ENCODE peak calls at places on chromosomes 2 and 18, in four cellular contexts. One of them, this sample, is unnamed.

GRCh38 chr2:209380278-209380677 is 43.6 kb upstream of the MAP2 start:
- DNase-seq in LNCaP clone FGC: no peak
- DNase-seq in tibial artery: no peak
- DNase-seq in IMR-90: no peak
- DNase-seq in this sample: no peak

GRCh38 chr2:126787278-126787677 is 111.4 kb upstream of the TEX51 start:
- DNase-seq in LNCaP clone FGC: no peak
- DNase-seq in tibial artery: no peak
- DNase-seq in IMR-90: no peak
- DNase-seq in this sample: no peak

GRCh38 chr2:63007813-63008458 is 42.7 kb upstream of the OTX1 start:
- DNase-seq in LNCaP clone FGC: no peak
- DNase-seq in tibial artery: no peak
- DNase-seq in IMR-90: no peak
- DNase-seq in this sample: no peak

GRCh38 chr2:10047616-10048500 is 4.5 kb downstream of the KLF11 start:
- DNase-seq in LNCaP clone FGC: no peak
- DNase-seq in tibial artery: no peak
- DNase-seq in IMR-90: no peak
- DNase-seq in this sample: no peak

GRCh38 chr18:35220424-35220823 is 20.4 kb upstream of the ZNF397 start:
- DNase-seq in LNCaP clone FGC: no peak
- DNase-seq in tibial artery: no peak
- DNase-seq in IMR-90: no peak
- DNase-seq in this sample: no peak

GRCh38 chr2:113886479-113887383 is 3.2 kb upstream of the ACTR3 start:
- DNase-seq in LNCaP clone FGC: peak
- DNase-seq in tibial artery: peak
- DNase-seq in IMR-90: peak
- DNase-seq in this sample: peak

GRCh38 chr18:27175914-27176313 is 9.2 kb downstream of the CHST9 start:
- DNase-seq in LNCaP clone FGC: no peak
- DNase-seq in tibial artery: no peak
- DNase-seq in IMR-90: no peak
- DNase-seq in this sample: no peak

GRCh38 chr2:120661551-120661950 is 74.1 kb upstream of the GLI2 start:
- DNase-seq in LNCaP clone FGC: peak
- DNase-seq in tibial artery: no peak
- DNase-seq in IMR-90: no peak
- DNase-seq in this sample: no peak

GRCh38 chr2:47295133-47295980 is 107.6 kb upstream of the MSH2 start:
- DNase-seq in LNCaP clone FGC: no peak
- DNase-seq in tibial artery: no peak
- DNase-seq in IMR-90: no peak
- DNase-seq in this sample: no peak

GRCh38 chr18:75204262-75204977 is 4.5 kb downstream of the PTGR3 start:
- DNase-seq in LNCaP clone FGC: no peak
- DNase-seq in tibial artery: no peak
- DNase-seq in IMR-90: peak
- DNase-seq in this sample: peak

GRCh38 chr18:10477121-10477862 is 22.9 kb downstream of the APCDD1 start:
- DNase-seq in LNCaP clone FGC: no peak
- DNase-seq in tibial artery: no peak
- DNase-seq in IMR-90: no peak
- DNase-seq in this sample: no peak

GRCh38 chr2:181036848-181037603 is 56.6 kb downstream of the UBE2E3 start:
- DNase-seq in LNCaP clone FGC: peak
- DNase-seq in tibial artery: no peak
- DNase-seq in IMR-90: peak
- DNase-seq in this sample: peak

GRCh38 chr2:88606371-88607030 is 20.8 kb downstream of the EIF2AK3 start:
- DNase-seq in LNCaP clone FGC: no peak
- DNase-seq in tibial artery: no peak
- DNase-seq in IMR-90: no peak
- DNase-seq in this sample: no peak

GRCh38 chr18:11987527-11987926 is 6.2 kb downstream of the IMPA2 start:
- DNase-seq in LNCaP clone FGC: no peak
- DNase-seq in tibial artery: no peak
- DNase-seq in IMR-90: peak
- DNase-seq in this sample: no peak

GRCh38 chr2:152497481-152498052 is 162.6 kb downstream of the FMNL2 start:
- DNase-seq in LNCaP clone FGC: no peak
- DNase-seq in tibial artery: no peak
- DNase-seq in IMR-90: peak
- DNase-seq in this sample: peak

GRCh38 chr18:74248189-74248975 is 43.4 kb downstream of the CYB5A start:
- DNase-seq in LNCaP clone FGC: no peak
- DNase-seq in tibial artery: no peak
- DNase-seq in IMR-90: no peak
- DNase-seq in this sample: no peak

GRCh38 chr2:242060212-242060835 is 190.8 kb downstream of the RTP5 start:
- DNase-seq in LNCaP clone FGC: no peak
- DNase-seq in tibial artery: no peak
- DNase-seq in IMR-90: peak
- DNase-seq in this sample: peak

GRCh38 chr2:217086038-217086522 is 226.2 kb upstream of the TNP1 start:
- DNase-seq in LNCaP clone FGC: no peak
- DNase-seq in tibial artery: no peak
- DNase-seq in IMR-90: peak
- DNase-seq in this sample: peak

GRCh38 chr18:63140038-63140450 is 179.5 kb downstream of the BCL2 start:
- DNase-seq in LNCaP clone FGC: no peak
- DNase-seq in tibial artery: no peak
- DNase-seq in IMR-90: no peak
- DNase-seq in this sample: no peak

GRCh38 chr18:63143246-63143847 is 176.2 kb downstream of the BCL2 start:
- DNase-seq in LNCaP clone FGC: no peak
- DNase-seq in tibial artery: no peak
- DNase-seq in IMR-90: no peak
- DNase-seq in this sample: no peak

GRCh38 chr18:63142502-63143045 is 177.0 kb downstream of the BCL2 start:
- DNase-seq in LNCaP clone FGC: no peak
- DNase-seq in tibial artery: no peak
- DNase-seq in IMR-90: no peak
- DNase-seq in this sample: no peak

GRCh38 chr18:63140997-63141776 is 178.4 kb downstream of the BCL2 start:
- DNase-seq in LNCaP clone FGC: no peak
- DNase-seq in tibial artery: no peak
- DNase-seq in IMR-90: no peak
- DNase-seq in this sample: no peak

GRCh38 chr18:63141777-63142176 is 177.8 kb downstream of the BCL2 start:
- DNase-seq in LNCaP clone FGC: no peak
- DNase-seq in tibial artery: no peak
- DNase-seq in IMR-90: no peak
- DNase-seq in this sample: no peak
- H3K4me3 ChIP-seq in LNCaP clone FGC: no peak
- H3K4me3 ChIP-seq in tibial artery: no peak
- H3K4me3 ChIP-seq in IMR-90: no peak
- H3K4me3 ChIP-seq in this sample: no peak

DNA sequence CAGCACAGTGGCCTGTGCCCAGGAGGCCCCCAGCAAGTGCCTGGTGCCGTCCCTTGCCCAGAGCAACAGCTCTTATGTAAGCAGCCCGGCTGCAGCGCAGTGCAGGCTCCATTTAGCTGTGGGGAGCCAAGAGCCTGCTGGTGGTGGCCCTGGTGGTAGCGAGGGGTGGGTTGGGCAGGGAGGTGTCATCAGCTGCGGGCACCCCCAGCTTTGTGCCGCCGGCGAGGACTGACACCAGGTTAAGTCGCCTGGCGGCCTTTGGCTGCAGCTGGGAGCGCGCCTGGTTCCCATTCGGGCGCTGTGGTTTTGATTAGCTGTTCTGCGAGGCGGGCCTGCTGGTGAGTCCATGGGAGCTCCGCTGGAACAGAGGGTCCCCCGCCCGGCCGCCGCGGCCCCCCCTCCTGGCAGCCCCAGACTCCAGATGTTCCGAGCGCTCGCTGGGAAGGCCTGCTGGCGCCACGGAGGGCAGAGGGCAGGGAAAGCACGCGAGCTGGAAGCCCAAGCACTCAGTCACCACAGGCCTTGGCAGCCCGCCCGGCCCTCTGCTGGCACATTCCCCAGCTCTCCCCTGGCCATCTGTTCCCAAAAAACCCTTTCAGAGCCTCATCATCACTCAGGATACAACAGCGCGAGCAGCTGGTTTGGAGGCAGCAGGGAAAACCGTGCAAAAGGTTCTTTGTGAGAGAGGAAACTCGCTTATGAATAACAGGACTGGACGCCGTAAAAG is 18.4 kb downstream of the ATOH8 start:
- DNase-seq in LNCaP clone FGC: peak
- DNase-seq in tibial artery: peak
- DNase-seq in IMR-90: peak
- DNase-seq in this sample: peak
- H3K4me3 ChIP-seq in LNCaP clone FGC: no peak
- H3K4me3 ChIP-seq in tibial artery: peak
- H3K4me3 ChIP-seq in IMR-90: no peak
- H3K4me3 ChIP-seq in this sample: no peak

GRCh38 chr2:65476778-65477177 is 44.4 kb upstream of the SPRED2 start:
- DNase-seq in LNCaP clone FGC: no peak
- DNase-seq in tibial artery: no peak
- DNase-seq in IMR-90: no peak
- DNase-seq in this sample: no peak
- H3K4me3 ChIP-seq in LNCaP clone FGC: no peak
- H3K4me3 ChIP-seq in tibial artery: no peak
- H3K4me3 ChIP-seq in IMR-90: no peak
- H3K4me3 ChIP-seq in this sample: no peak

DNA sequence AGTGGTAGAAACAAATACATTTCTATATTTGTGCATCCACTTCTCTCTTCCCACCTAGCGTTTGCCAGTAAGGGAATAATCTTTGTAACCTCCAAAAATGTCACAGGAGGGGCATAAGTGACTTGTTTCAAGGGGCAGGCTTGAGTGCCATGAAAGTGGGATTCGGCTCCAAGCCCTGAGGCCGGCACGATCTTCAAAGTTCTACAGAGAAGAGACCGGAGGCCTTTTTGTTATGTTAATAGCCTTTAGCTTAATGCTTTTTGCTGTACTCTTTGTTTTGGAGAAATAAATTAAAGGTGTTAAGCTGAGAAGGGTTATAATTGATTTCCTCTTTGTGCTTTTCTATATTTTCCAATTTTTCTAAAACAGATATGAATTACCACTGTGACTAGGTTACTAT is 200.7 kb downstream of the NRP2 start:
- DNase-seq in LNCaP clone FGC: no peak
- DNase-seq in tibial artery: no peak
- DNase-seq in IMR-90: no peak
- DNase-seq in this sample: no peak
- H3K4me3 ChIP-seq in LNCaP clone FGC: no peak
- H3K4me3 ChIP-seq in tibial artery: no peak
- H3K4me3 ChIP-seq in IMR-90: no peak
- H3K4me3 ChIP-seq in this sample: no peak

GRCh38 chr18:5892772-5893431 is 2.4 kb downstream of the TMEM200C start:
- DNase-seq in LNCaP clone FGC: no peak
- DNase-seq in tibial artery: no peak
- DNase-seq in IMR-90: peak
- DNase-seq in this sample: no peak

GRCh38 chr18:5890606-5891360 is 4.5 kb downstream of the TMEM200C start:
- DNase-seq in LNCaP clone FGC: no peak
- DNase-seq in tibial artery: no peak
- DNase-seq in IMR-90: no peak
- DNase-seq in this sample: no peak

GRCh38 chr18:5890261-5890605 is 5.1 kb downstream of the TMEM200C start:
- DNase-seq in LNCaP clone FGC: no peak
- DNase-seq in tibial artery: no peak
- DNase-seq in IMR-90: no peak
- DNase-seq in this sample: no peak

GRCh38 chr18:5894215-5894612 is 1.1 kb downstream of the TMEM200C start:
- DNase-seq in LNCaP clone FGC: no peak
- DNase-seq in tibial artery: no peak
- DNase-seq in IMR-90: peak
- DNase-seq in this sample: no peak

DNA sequence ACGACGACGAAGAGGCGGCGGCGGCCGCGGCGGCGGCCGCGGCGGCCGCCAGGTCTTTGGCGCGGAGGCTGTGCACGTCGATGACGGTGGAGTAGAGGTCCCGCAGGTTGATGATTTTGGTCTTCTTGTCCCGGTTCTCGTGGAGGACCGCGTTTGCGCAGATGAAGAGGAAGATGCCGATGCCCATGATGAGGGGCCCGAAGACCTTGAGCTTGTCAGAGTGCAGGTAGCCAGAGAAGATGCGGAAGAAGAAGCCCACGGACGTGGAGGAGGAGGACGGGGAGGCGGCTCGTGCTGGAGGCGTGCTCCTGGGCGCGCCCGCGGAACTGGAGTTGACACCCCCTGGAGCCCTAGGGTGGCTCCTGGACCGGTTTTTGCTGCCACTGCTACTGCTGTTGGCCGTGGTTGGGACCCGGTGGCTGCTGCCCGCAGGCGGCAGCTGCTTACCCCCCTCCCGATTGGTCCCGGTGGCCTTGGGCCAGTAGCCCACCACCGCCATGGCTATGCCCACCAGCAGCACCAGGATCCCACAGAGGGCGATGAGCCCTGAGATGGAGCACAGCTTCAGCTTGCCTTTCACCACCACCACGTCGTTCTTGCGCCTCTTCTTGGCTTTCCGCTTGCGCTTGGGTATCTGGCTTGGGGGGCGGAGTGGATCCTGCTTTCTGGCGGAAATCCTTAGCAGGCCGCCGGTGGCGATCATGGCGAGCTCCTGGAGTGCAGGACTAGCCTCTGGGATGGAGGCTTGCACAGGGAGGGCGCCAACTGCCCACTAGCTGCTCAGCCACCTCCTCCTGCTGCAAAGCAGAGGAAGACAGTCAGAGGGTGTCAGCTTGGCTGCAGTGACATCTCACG is 3.7 kb downstream of the TMEM200C start:
- DNase-seq in LNCaP clone FGC: no peak
- DNase-seq in tibial artery: no peak
- DNase-seq in IMR-90: no peak
- DNase-seq in this sample: no peak
- H3K4me3 ChIP-seq in LNCaP clone FGC: no peak
- H3K4me3 ChIP-seq in tibial artery: no peak
- H3K4me3 ChIP-seq in IMR-90: no peak
- H3K4me3 ChIP-seq in this sample: no peak

DNA sequence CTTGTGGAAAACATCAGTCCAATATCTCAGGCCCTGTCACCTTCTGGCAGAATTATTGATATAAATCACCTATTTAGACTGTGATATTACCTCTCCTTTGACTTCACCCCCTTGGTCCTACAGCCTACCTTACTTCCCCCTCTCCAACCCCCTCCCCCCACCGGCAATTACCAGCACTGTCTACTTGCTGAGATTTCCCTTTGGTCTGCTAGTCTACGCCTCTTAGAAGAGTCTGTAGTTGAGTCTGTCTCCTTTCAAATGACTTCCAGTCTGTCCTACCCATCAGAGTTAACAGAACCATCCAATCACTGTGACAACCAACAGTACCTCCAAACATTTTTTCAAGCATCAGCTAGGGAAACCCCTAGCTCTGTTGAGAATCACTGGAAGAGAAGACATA is 3.0 kb upstream of the ASNSD1 start:
- DNase-seq in LNCaP clone FGC: no peak
- DNase-seq in tibial artery: no peak
- DNase-seq in IMR-90: no peak
- DNase-seq in this sample: no peak
- H3K4me3 ChIP-seq in LNCaP clone FGC: no peak
- H3K4me3 ChIP-seq in tibial artery: no peak
- H3K4me3 ChIP-seq in IMR-90: no peak
- H3K4me3 ChIP-seq in this sample: no peak